ENCODE peak calls at places on chromosomes 5 and 9, in six cellular contexts. S is cardiac muscle cell, V is fibroblast of the aortic adventitia, W is prostate gland, F is tibial nerve, A is astrocyte. I is an unnamed sample.

GRCh38 chr5:91151947-91152346 is 231.2 kb downstream of the ARRDC3 start:
- DNase-seq in S (peak; percentile 97), V (peak; percentile 91), W (peak; percentile 74), F (peak; percentile 32), A (peak; percentile 87), I (peak; percentile 92)

GRCh38 chr5:108321341-108321740 is 60.6 kb downstream of the FBXL17 start:
- DNase-seq in S (peak; percentile 14), V (no peak), W (no peak), F (no peak), A (no peak), I (no peak)

GRCh38 chr5:177296581-177296980 is 6.9 kb downstream of the RAB24 start:
- DNase-seq in S (no peak), V (no peak), W (no peak), F (no peak), A (no peak), I (no peak)

GRCh38 chr9:27499481-27499880 is 24.6 kb upstream of the IFNK start:
- DNase-seq in S (peak; percentile 32), V (no peak), W (no peak), F (no peak), A (peak; percentile 23), I (peak; percentile 95)

GRCh38 chr9:8366161-8366926 is 566.8 kb upstream of the DMAC1 start:
- DNase-seq in S (peak; percentile 43), V (peak; percentile 70), W (no peak), F (no peak), A (peak; percentile 82), I (peak; percentile 51)

GRCh38 chr9:132150256-132150655 is 11.6 kb upstream of the NTNG2 start:
- DNase-seq in S (no peak), V (no peak), W (no peak), F (no peak), A (no peak), I (no peak)

GRCh38 chr5:149632311-149633251 is 51.3 kb downstream of the ARHGEF37 start:
- DNase-seq in S (peak; percentile 64), V (peak; percentile 77), W (no peak), F (no peak), A (peak; percentile 93), I (peak; percentile 96)

GRCh38 chr9:31153250-31153840 is 1231.1 kb upstream of the ACO1 start:
- DNase-seq in S (peak; percentile 11), V (no peak), W (no peak), F (no peak), A (no peak), I (peak; percentile 38)

GRCh38 chr5:169637085-169637855 is at the start of gene DOCK2:
- DNase-seq in S (no peak), V (no peak), W (no peak), F (peak; percentile 21), A (no peak), I (no peak)

GRCh38 chr5:149147673-149148072 is 6.4 kb downstream of the ABLIM3 start:
- DNase-seq in S (no peak), V (no peak), W (no peak), F (no peak), A (no peak), I (no peak)

GRCh38 chr5:7576023-7576715 is 180.2 kb downstream of the ADCY2 start:
- DNase-seq in S (no peak), V (no peak), W (no peak), F (no peak), A (no peak), I (no peak)

GRCh38 chr5:176446884-176447537 is 1.2 kb upstream of the FAF2 start:
- DNase-seq in S (no peak), V (no peak), W (no peak), F (peak; percentile 5), A (no peak), I (peak; percentile 17)

GRCh38 chr5:149240354-149240998 is 31.2 kb upstream of the AFAP1L1 start:
- DNase-seq in S (no peak), V (no peak), W (no peak), F (no peak), A (no peak), I (peak; percentile 62)

GRCh38 chr5:57174128-57174849 is 430 bp downstream of the GPBP1 start:
- DNase-seq in S (peak; percentile 36), V (peak; percentile 25), W (no peak), F (no peak), A (no peak), I (peak; percentile 48)

GRCh38 chr5:159510282-159510681 is 180.0 kb upstream of the IL12B start:
- DNase-seq in S (peak; percentile 85), V (peak; percentile 46), W (peak; percentile 79), F (peak; percentile 19), A (peak; percentile 77), I (peak; percentile 59)

GRCh38 chr9:34177906-34178697 is 741 bp upstream of the UBAP1 start:
- DNase-seq in S (no peak), V (no peak), W (no peak), F (no peak), A (no peak), I (no peak)

GRCh38 chr9:132412089-132412488 is 2.1 kb downstream of the CFAP77 start:
- DNase-seq in S (peak; percentile 21), V (no peak), W (no peak), F (no peak), A (no peak), I (peak; percentile 26)

GRCh38 chr5:171855798-171856772 is 70.5 kb downstream of the SMIM23 start:
- DNase-seq in S (peak; percentile 53), V (no peak), W (no peak), F (no peak), A (no peak), I (no peak)

GRCh38 chr9:97703437-97704326 is 6.5 kb upstream of the XPA start:
- DNase-seq in S (peak; percentile 89), V (peak; percentile 94), W (peak; percentile 30), F (no peak), A (peak; percentile 97), I (peak; percentile 91)

GRCh38 chr5:72478684-72479083 is 28.5 kb downstream of the ZNF366 start:
- DNase-seq in S (no peak), V (peak; percentile 78), W (no peak), F (no peak), A (no peak), I (no peak)

GRCh38 chr5:79582186-79582585 is 30.1 kb upstream of the TENT2 start:
- DNase-seq in S (no peak), V (no peak), W (no peak), F (no peak), A (no peak), I (no peak)

GRCh38 chr5:111950660-111951059 is 193.7 kb upstream of the NREP start:
- DNase-seq in S (no peak), V (peak; percentile 54), W (no peak), F (no peak), A (no peak), I (peak; percentile 56)

GRCh38 chr9:134365791-134366222 is 39.6 kb downstream of the RXRA start:
- DNase-seq in S (peak; percentile 49), V (peak; percentile 75), W (peak; percentile 84), F (peak; percentile 75), A (no peak), I (peak; percentile 67)

GRCh38 chr5:117414926-117415325 is 840.3 kb upstream of the SEMA6A start:
- DNase-seq in S (peak; percentile 23), V (peak; percentile 80), W (no peak), F (no peak), A (no peak), I (peak; percentile 26)

GRCh38 chr9:85290019-85290418 is 451.7 kb downstream of the AGTPBP1 start:
- DNase-seq in S (no peak), V (no peak), W (no peak), F (no peak), A (no peak), I (no peak)

GRCh38 chr5:41925555-41925946 is 470 bp downstream of the FBXO4 start:
- DNase-seq in S (peak; percentile 36), V (peak; percentile 41), W (peak; percentile 29), F (peak; percentile 28), A (peak; percentile 37), I (peak; percentile 53)

GRCh38 chr5:113092683-113093082 is 116.1 kb downstream of the DCP2 start:
- DNase-seq in S (no peak), V (no peak), W (no peak), F (peak; percentile 47), A (no peak), I (peak; percentile 83)

GRCh38 chr5:72015103-72015548 is 92.1 kb upstream of the MAP1B start:
- DNase-seq in S (peak; percentile 99), V (peak; percentile 92), W (no peak), F (no peak), A (peak; percentile 95), I (peak; percentile 89)

DNA sequence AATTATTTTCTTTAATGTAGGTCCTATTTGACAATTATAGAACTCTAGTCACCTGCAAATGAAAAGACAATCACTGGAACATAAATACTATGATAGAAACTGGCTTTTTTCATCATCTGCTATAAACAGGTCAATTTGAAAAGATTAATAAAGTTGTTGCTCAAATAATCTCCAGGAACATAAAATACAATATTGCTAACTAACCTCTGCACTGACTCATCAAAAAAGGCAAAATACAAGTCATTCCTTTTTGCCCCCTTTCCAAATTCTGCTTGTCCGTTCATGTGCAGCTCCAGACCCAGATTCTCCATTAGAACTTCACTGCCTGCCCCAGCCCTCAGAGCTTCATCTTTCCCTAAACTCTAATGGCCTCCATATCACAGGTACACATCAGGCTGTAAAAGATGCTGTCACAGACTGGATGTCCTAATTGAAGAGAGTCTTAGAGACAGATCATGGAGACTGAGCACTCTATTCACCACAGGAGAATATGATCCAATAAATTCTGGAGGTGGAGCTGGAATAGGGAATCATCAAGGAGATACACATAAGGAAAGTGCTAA is 1.6 kb downstream of the DCTN4 start:
- DNase-seq in S (no peak), V (no peak), W (no peak), F (no peak), A (no peak), I (peak; percentile 7)
- H3K4me3 ChIP-seq in S (peak overlapping the region; percentile 89), V (peak overlapping the region; percentile 75), W (no peak overlapping the region), F (peak overlapping the region; percentile 60), A (peak overlapping the region; percentile 86), I (peak overlapping the region; percentile 79)

DNA sequence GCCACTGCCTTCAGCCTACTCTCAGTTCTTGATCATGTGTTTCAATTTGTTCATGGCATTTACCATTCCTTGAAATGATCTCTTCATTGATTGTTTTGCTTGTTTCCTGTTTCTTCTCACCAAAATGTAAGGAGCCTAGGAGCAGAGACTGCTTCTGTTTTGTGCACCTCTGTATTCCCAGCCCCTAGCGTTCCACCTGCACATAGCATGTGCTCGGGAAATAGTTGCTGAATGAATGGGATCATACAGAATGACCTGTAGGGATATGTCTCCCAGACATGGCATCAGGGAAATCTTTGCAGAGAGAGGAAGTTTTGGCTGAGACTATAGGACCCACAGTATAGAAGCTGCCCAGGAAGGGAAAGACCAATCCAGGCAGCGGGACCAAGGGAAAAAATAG is 6.2 kb upstream of the CERCAM start:
- DNase-seq in S (no peak), V (no peak), W (no peak), F (no peak), A (no peak), I (no peak)
- TF ChIP-seq CTCF in S (peak; percentile 14), V (peak; percentile 25), W (no peak), F (no peak), A (peak; percentile 6), I (peak; percentile 33)

DNA sequence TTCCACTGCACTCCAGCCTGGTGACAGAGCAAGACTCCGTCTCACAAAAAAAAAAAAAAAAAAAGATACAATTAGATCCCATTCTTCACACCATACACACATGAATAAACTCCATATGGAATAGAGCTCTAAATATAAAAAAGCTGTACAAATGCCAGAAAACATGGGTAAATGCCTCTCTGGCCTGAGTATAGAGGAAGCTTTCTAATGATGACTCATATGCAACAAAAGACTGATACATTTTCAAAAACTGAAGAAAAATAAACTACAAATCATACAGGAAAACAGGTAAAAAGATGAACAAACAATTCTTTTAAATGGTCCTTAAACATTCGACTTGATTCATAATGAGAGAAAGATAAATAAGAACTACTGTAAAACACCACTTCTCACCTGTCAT is 8.6 kb downstream of the ZFP62 start:
- DNase-seq in S (no peak), V (peak; percentile 24), W (no peak), F (no peak), A (no peak), I (no peak)
- H3K4me3 ChIP-seq in S (no peak overlapping the region), V (no peak overlapping the region), W (no peak overlapping the region), F (no peak overlapping the region), A (no peak overlapping the region), I (no peak overlapping the region)

GRCh38 chr9:121538221-121538620 is 38.6 kb upstream of the GGTA1 start:
- DNase-seq in S (no peak), V (no peak), W (no peak), F (no peak), A (no peak), I (peak; percentile 42)
- TF ChIP-seq CTCF in S (no peak), V (no peak), W (no peak), F (no peak), A (no peak), I (peak; percentile 34)